ENCODE peak calls at places on chromosomes 11 and 22, in eight cellular contexts. T is tibial artery; G is fibroblast of lung; Q is CD8-positive, alpha-beta T cell; V is cardiac muscle cell; N is right lobe of liver; W is DND-41; R is tibial nerve. H is an unnamed sample.

GRCh38 chr11:17775507-17776212 is 41.1 kb downstream of the KCNC1 start:
- DNase-seq in G (no peak), N (no peak), V (no peak), Q (no peak), W (no peak), T (peak; percentile 53), R (no peak), H (no peak)

GRCh38 chr11:114228401-114229061 is 67.7 kb upstream of the NNMT start:
- DNase-seq in G (no peak), Q (no peak), W (no peak), T (no peak), R (no peak), V (no peak), N (no peak), H (no peak)

GRCh38 chr11:23585700-23586099 is 725.4 kb upstream of the CCDC179 start:
- DNase-seq in G (peak; percentile 37), V (no peak), R (no peak), W (no peak), N (no peak), Q (no peak), T (no peak), H (no peak)

GRCh38 chr11:70568504-70569172 is 170.3 kb downstream of the CTTN start:
- DNase-seq in G (peak; percentile 17), V (peak; percentile 56), R (no peak), N (no peak), W (no peak), Q (no peak), T (peak; percentile 79), H (no peak)

GRCh38 chr22:49398115-49398514 is 429.6 kb downstream of the BRD1 start:
- DNase-seq in G (no peak), N (no peak), V (no peak), W (no peak), R (no peak), T (no peak), Q (no peak), H (no peak)

GRCh38 chr22:41919357-41920224 is 4.7 kb upstream of the SHISA8 start:
- DNase-seq in V (peak; percentile 75), G (no peak), W (no peak), N (peak; percentile 50), T (no peak), R (peak; percentile 20), Q (peak; percentile 50), H (peak; percentile 88)

GRCh38 chr22:38314140-38314991 is 2.9 kb downstream of the CSNK1E start:
- DNase-seq in Q (no peak), W (no peak), G (peak; percentile 57), T (peak; percentile 69), N (no peak), V (no peak), R (no peak), H (peak; percentile 33)

GRCh38 chr11:75667268-75667830 is 1.5 kb downstream of the MAP6 start:
- DNase-seq in T (no peak), R (no peak), G (no peak), W (no peak), V (peak; percentile 52), Q (no peak), N (peak; percentile 34), H (no peak)

GRCh38 chr11:94602430-94603372 is 35.5 kb downstream of the PIWIL4 start:
- DNase-seq in G (peak; percentile 88), Q (peak; percentile 26), V (peak; percentile 78), T (no peak), N (peak; percentile 80), R (peak; percentile 55), W (no peak), H (peak; percentile 42)

GRCh38 chr11:88363566-88364169 is 26.1 kb upstream of the CTSC start:
- DNase-seq in N (no peak), R (no peak), W (no peak), T (no peak), V (no peak), Q (no peak), G (peak; percentile 32), H (no peak)

GRCh38 chr11:75338516-75339218 is 12.8 kb downstream of the ARRB1 start:
- DNase-seq in N (no peak), R (no peak), T (no peak), G (no peak), V (no peak), W (no peak), Q (no peak), H (no peak)

GRCh38 chr22:24437820-24438328 is 10.5 kb downstream of the ADORA2A start:
- DNase-seq in Q (no peak), W (peak; percentile 78), V (no peak), N (no peak), G (no peak), R (no peak), T (peak; percentile 33), H (peak; percentile 58)

GRCh38 chr22:44092636-44093220 is 68.6 kb downstream of the PARVB start:
- DNase-seq in G (no peak), R (no peak), Q (no peak), T (no peak), W (no peak), V (no peak), N (no peak), H (no peak)

GRCh38 chr11:96306933-96307747 is 35.9 kb downstream of the MAML2 start:
- DNase-seq in R (peak; percentile 93), G (peak; percentile 99), W (no peak), T (peak; percentile 91), V (peak; percentile 95), N (peak; percentile 44), Q (peak; percentile 28), H (no peak)

GRCh38 chr11:131668867-131669780 is 298.7 kb downstream of the NTM start:
- DNase-seq in N (peak; percentile 55), V (peak; percentile 67), W (peak; percentile 61), T (peak; percentile 52), R (no peak), Q (no peak), G (peak; percentile 31), H (no peak)

GRCh38 chr11:66158156-66158555 is 88.1 kb downstream of the PACS1 start:
- DNase-seq in Q (no peak), V (no peak), W (no peak), T (no peak), G (no peak), R (no peak), N (no peak), H (no peak)

GRCh38 chr22:21896951-21897513 is 29.6 kb upstream of the MAPK1 start:
- DNase-seq in V (no peak), T (no peak), N (no peak), G (no peak), Q (no peak), R (no peak), W (no peak), H (no peak)

GRCh38 chr11:36308577-36308976 is 12.5 kb downstream of the PRR5L start:
- DNase-seq in R (no peak), Q (no peak), W (no peak), V (no peak), G (no peak), T (no peak), N (no peak), H (no peak)

GRCh38 chr11:131533164-131533563 is 162.7 kb downstream of the NTM start:
- DNase-seq in W (no peak), R (no peak), Q (no peak), G (no peak), T (no peak), N (no peak), V (no peak), H (no peak)

GRCh38 chr11:67301951-67302516 is 1.3 kb upstream of the SSH3 start:
- DNase-seq in T (peak; percentile 79), R (no peak), V (peak; percentile 45), Q (peak; percentile 3), G (peak; percentile 73), N (peak; percentile 74), W (no peak), H (no peak)
- H3K4me3 ChIP-seq in T (peak overlapping the region; percentile 79), R (peak overlapping the region; percentile 96), V (no peak overlapping the region), Q (no peak overlapping the region), G (no peak overlapping the region), N (peak overlapping the region; percentile 99), W (no peak overlapping the region), H (no peak overlapping the region)

GRCh38 chr11:73333173-73333572 is 25.1 kb downstream of the ARHGEF17 start:
- DNase-seq in G (no peak), N (no peak), Q (no peak), W (no peak), T (no peak), R (no peak), V (no peak), H (no peak)

GRCh38 chr11:73333626-73334199 is 25.6 kb downstream of the ARHGEF17 start:
- DNase-seq in G (no peak), N (no peak), T (no peak), Q (no peak), W (no peak), V (no peak), R (no peak), H (no peak)

GRCh38 chr11:73335204-73335923 is 27.3 kb downstream of the ARHGEF17 start:
- DNase-seq in G (peak; percentile 82), N (peak; percentile 77), Q (peak; percentile 84), T (peak; percentile 89), V (peak; percentile 79), R (peak; percentile 92), W (peak; percentile 83), H (peak; percentile 68)

GRCh38 chr11:73331138-73331916 is 23.3 kb downstream of the ARHGEF17 start:
- DNase-seq in G (peak; percentile 70), Q (no peak), T (no peak), R (no peak), V (peak; percentile 88), W (no peak), N (no peak), H (no peak)

GRCh38 chr11:73334244-73335203 is 26.4 kb downstream of the ARHGEF17 start:
- DNase-seq in T (peak; percentile 92), Q (no peak), R (peak; percentile 71), G (peak; percentile 89), N (peak; percentile 81), W (no peak), V (peak; percentile 54), H (no peak)
- TF ChIP-seq CTCF in T (no peak), Q (no peak), R (no peak), G (peak; percentile 5), N (no peak), W (no peak), V (no peak), H (peak; percentile 34)

GRCh38 chr11:13702071-13702470 is 33.6 kb downstream of the FAR1 start:
- DNase-seq in R (no peak), T (no peak), W (no peak), V (no peak), G (no peak), N (no peak), Q (no peak), H (no peak)

GRCh38 chr11:13699870-13700269 is 31.4 kb downstream of the FAR1 start:
- DNase-seq in Q (no peak), R (no peak), V (no peak), T (no peak), W (no peak), N (no peak), G (no peak), H (no peak)

GRCh38 chr11:13698147-13698546 is 29.7 kb downstream of the FAR1 start:
- DNase-seq in T (no peak), R (no peak), G (no peak), V (no peak), Q (no peak), N (no peak), W (no peak), H (no peak)

GRCh38 chr11:13699041-13699440 is 30.6 kb downstream of the FAR1 start:
- DNase-seq in G (no peak), W (no peak), N (no peak), R (no peak), Q (no peak), T (no peak), V (no peak), H (no peak)

GRCh38 chr11:13701506-13701905 is 33.0 kb downstream of the FAR1 start:
- DNase-seq in G (no peak), V (no peak), N (no peak), T (no peak), W (no peak), R (no peak), Q (no peak), H (no peak)
- H3K27me3 ChIP-seq in G (no peaks in the 10 kb centered on the region), V (no peaks in the 10 kb centered on the region), N (no peaks in the 10 kb centered on the region), T (no peaks in the 10 kb centered on the region), W (peaks cover 6% of the 10 kb centered on the region), R (no peaks in the 10 kb centered on the region), Q (no peaks in the 10 kb centered on the region), H (no peaks in the 10 kb centered on the region)

GRCh38 chr22:26023104-26023775 is 146.0 kb upstream of the SEZ6L start:
- DNase-seq in R (no peak), V (no peak), N (no peak), Q (no peak), G (no peak), W (no peak), T (no peak), H (no peak)
- H3K4me3 ChIP-seq in R (no peak overlapping the region), V (no peak overlapping the region), N (no peak overlapping the region), Q (no peak overlapping the region), G (no peak overlapping the region), W (no peak overlapping the region), T (no peak overlapping the region), H (no peak overlapping the region)

H was measured in GM06990.